ENCODE peak calls at places on chromosomes 1 and 21, in seven cellular contexts. J is Ammon's horn, U is hippocampal formation, C is mesendoderm, H is amniotic stem cell, L is uterus, X is AG10803. K is an unnamed sample.

GRCh38 chr1:93591833-93592635 is 89.6 kb downstream of the BCAR3 start:
- DNase-seq in J (no peak), U (no peak), C (no peak), H (no peak), L (no peak), X (no peak), K (peak; percentile 46)

GRCh38 chr21:42635848-42636534 is 17.4 kb upstream of the PDE9A start:
- DNase-seq in J (no peak), U (no peak), C (no peak), H (no peak), L (no peak), X (no peak), K (no peak)

GRCh38 chr1:248618878-248619277 is 16.0 kb downstream of the OR2T11 start:
- DNase-seq in J (peak; percentile 56), U (peak; percentile 11), C (peak; percentile 0), H (no peak), L (no peak), X (peak; percentile 58), K (no peak)

GRCh38 chr1:72197786-72198185 is 84.6 kb downstream of the NEGR1 start:
- DNase-seq in J (no peak), U (no peak), C (no peak), H (no peak), L (no peak), X (peak; percentile 39), K (no peak)

GRCh38 chr1:236222616-236223015 is 59.1 kb downstream of the ERO1B start:
- DNase-seq in J (no peak), U (no peak), C (no peak), H (no peak), L (no peak), X (no peak), K (no peak)

GRCh38 chr1:54934869-54935268 is 45.6 kb upstream of the TMEM61 start:
- DNase-seq in J (no peak), U (no peak), C (no peak), H (peak; percentile 68), L (no peak), X (peak; percentile 99), K (no peak)

GRCh38 chr1:94532077-94532476 is 9.5 kb downstream of the F3 start:
- DNase-seq in J (no peak), U (no peak), C (peak; percentile 39), H (no peak), L (no peak), X (no peak), K (no peak)

GRCh38 chr1:186144505-186144904 is 230.5 kb downstream of the TPR start:
- DNase-seq in J (no peak), U (no peak), C (no peak), H (no peak), L (no peak), X (no peak), K (no peak)

GRCh38 chr1:53071167-53071865 is 9.3 kb downstream of the PODN start:
- DNase-seq in J (no peak), U (no peak), C (no peak), H (no peak), L (no peak), X (no peak), K (no peak)

GRCh38 chr1:6183520-6183989 is 3.4 kb upstream of the CHD5 start:
- DNase-seq in J (no peak), U (no peak), C (peak; percentile 71), H (no peak), L (no peak), X (no peak), K (peak; percentile 5)

GRCh38 chr1:110235839-110236682 is 25.9 kb downstream of the KCNC4 start:
- DNase-seq in J (no peak), U (no peak), C (peak; percentile 28), H (peak; percentile 44), L (no peak), X (peak; percentile 74), K (no peak)

GRCh38 chr1:184771190-184771691 is 16.6 kb upstream of the EDEM3 start:
- DNase-seq in J (no peak), U (no peak), C (peak; percentile 28), H (no peak), L (no peak), X (no peak), K (no peak)

GRCh38 chr1:244214009-244214967 is 163.2 kb downstream of the ZBTB18 start:
- DNase-seq in J (no peak), U (no peak), C (peak; percentile 85), H (peak; percentile 92), L (peak; percentile 82), X (peak; percentile 92), K (no peak)

GRCh38 chr1:150236614-150236934 is 662 bp upstream of the ANP32E start:
- DNase-seq in J (no peak), U (no peak), C (no peak), H (no peak), L (no peak), X (no peak), K (no peak)

GRCh38 chr1:190474587-190475305 is 2.9 kb downstream of the BRINP3 start:
- DNase-seq in J (peak; percentile 41), U (peak; percentile 23), C (peak; percentile 49), H (no peak), L (no peak), X (no peak), K (no peak)

GRCh38 chr1:1841575-1841991 is 49.3 kb downstream of the GNB1 start:
- DNase-seq in J (peak; percentile 48), U (no peak), C (no peak), H (no peak), L (no peak), X (peak; percentile 66), K (no peak)

GRCh38 chr1:29675481-29676263 is 439.4 kb downstream of the PTPRU start:
- DNase-seq in J (no peak), U (no peak), C (peak; percentile 8), H (no peak), L (no peak), X (no peak), K (no peak)

GRCh38 chr1:169945171-169945570 is 51.5 kb upstream of the SCYL3 start:
- DNase-seq in J (peak; percentile 23), U (no peak), C (no peak), H (no peak), L (no peak), X (no peak), K (no peak)

GRCh38 chr1:12251442-12251841 is 21.6 kb downstream of the VPS13D start:
- DNase-seq in J (no peak), U (no peak), C (no peak), H (no peak), L (no peak), X (peak; percentile 28), K (no peak)

GRCh38 chr1:33500547-33500946 is 28.1 kb downstream of the ZSCAN20 start:
- DNase-seq in J (no peak), U (no peak), C (peak; percentile 16), H (no peak), L (no peak), X (no peak), K (no peak)

GRCh38 chr1:14543191-14543849 is 55.2 kb upstream of the KAZN start:
- DNase-seq in J (no peak), U (no peak), C (no peak), H (no peak), L (no peak), X (peak; percentile 49), K (no peak)